ENCODE peak calls at places on chromosomes 16 and 17, in six cellular contexts. P is gastrocnemius medialis, V is PC-3, F is thoracic aorta, K is MM.1S, A is spleen. S is an unnamed sample.

GRCh38 chr16:67184453-67185002 is 765 bp upstream of the MATCAP1 start:
- DNase-seq in P (no peak), V (no peak), F (no peak), K (peak; percentile 36), A (no peak), S (no peak)

GRCh38 chr17:38539386-38539785 is 66.4 kb downstream of the SRCIN1 start:
- DNase-seq in P (no peak), V (no peak), F (no peak), K (no peak), A (no peak), S (no peak)

GRCh38 chr17:43832168-43832975 is 574 bp downstream of the MPP3 start:
- DNase-seq in P (no peak), V (peak; percentile 90), F (no peak), K (no peak), A (peak; percentile 72), S (no peak)

GRCh38 chr16:23866628-23867027 is 30.8 kb downstream of the PRKCB start:
- DNase-seq in P (no peak), V (no peak), F (no peak), K (no peak), A (no peak), S (no peak)

GRCh38 chr17:41654134-41654907 is 29.9 kb upstream of the KRT17 start:
- DNase-seq in P (no peak), V (peak; percentile 90), F (no peak), K (no peak), A (peak; percentile 64), S (peak; percentile 99)

GRCh38 chr16:53346-54236 is at the start of the genes POLR3K and SNRNP25:
- DNase-seq in P (peak; percentile 100), V (peak; percentile 94), F (peak; percentile 99), K (peak; percentile 98), A (peak; percentile 98), S (peak; percentile 82)

GRCh38 chr16:907819-908218 is 63.0 kb downstream of the LMF1 start:
- DNase-seq in P (no peak), V (no peak), F (no peak), K (no peak), A (no peak), S (no peak)

GRCh38 chr17:73043686-73044581 is 48.6 kb downstream of the SLC39A11 start:
- DNase-seq in P (no peak), V (peak; percentile 88), F (no peak), K (no peak), A (no peak), S (peak; percentile 46)

GRCh38 chr16:69089091-69089912 is 16.2 kb upstream of the HAS3 start:
- DNase-seq in P (no peak), V (no peak), F (no peak), K (no peak), A (no peak), S (peak; percentile 44)

GRCh38 chr16:54928421-54929089 is 2.1 kb upstream of the IRX5 start:
- DNase-seq in P (no peak), V (no peak), F (no peak), K (peak; percentile 82), A (peak; percentile 89), S (peak; percentile 20)

GRCh38 chr17:8315740-8316217 is 5.7 kb downstream of the ARHGEF15 start:
- DNase-seq in P (no peak), V (no peak), F (no peak), K (no peak), A (no peak), S (no peak)

GRCh38 chr16:901715-902601 is 68.8 kb downstream of the LMF1 start:
- DNase-seq in P (no peak), V (no peak), F (no peak), K (no peak), A (no peak), S (no peak)

GRCh38 chr16:6884002-6884401 is 448.6 kb upstream of the RBFOX1 start:
- DNase-seq in P (no peak), V (no peak), F (no peak), K (no peak), A (no peak), S (no peak)

GRCh38 chr16:30652005-30652296 is 1.2 kb downstream of the PRR14 start:
- DNase-seq in P (no peak), V (no peak), F (no peak), K (no peak), A (no peak), S (no peak)

GRCh38 chr17:17351901-17352781 is 49.0 kb downstream of the NT5M start:
- DNase-seq in P (no peak), V (peak; percentile 47), F (no peak), K (no peak), A (peak; percentile 83), S (no peak)

GRCh38 chr17:34081269-34081668 is 173.8 kb upstream of the CCL2 start:
- DNase-seq in P (no peak), V (peak; percentile 25), F (no peak), K (no peak), A (no peak), S (no peak)

GRCh38 chr16:31148281-31148728 is 1.6 kb downstream of the PRSS36 start:
- DNase-seq in P (no peak), V (no peak), F (no peak), K (no peak), A (no peak), S (no peak)

GRCh38 chr16:12132290-12132689 is 155.8 kb downstream of the SNX29 start:
- DNase-seq in P (no peak), V (no peak), F (no peak), K (no peak), A (no peak), S (no peak)

GRCh38 chr16:56424404-56424765 is 960 bp downstream of the AMFR start:
- DNase-seq in P (no peak), V (no peak), F (no peak), K (no peak), A (no peak), S (no peak)

GRCh38 chr16:90008708-90009145 is 10.5 kb downstream of the DBNDD1 start:
- DNase-seq in P (no peak), V (no peak), F (no peak), K (no peak), A (peak; percentile 92), S (no peak)

GRCh38 chr17:5530265-5530782 is 44.0 kb downstream of the MIS12 start:
- DNase-seq in P (no peak), V (no peak), F (no peak), K (no peak), A (no peak), S (no peak)

GRCh38 chr16:88413631-88414030 is 30.9 kb downstream of the ZNF469 start:
- DNase-seq in P (no peak), V (no peak), F (no peak), K (no peak), A (no peak), S (no peak)

GRCh38 chr16:30786115-30786935 is 680 bp downstream of the ZNF629 start:
- DNase-seq in P (no peak), V (peak; percentile 28), F (no peak), K (no peak), A (no peak), S (no peak)

GRCh38 chr16:31108794-31109558 is 790 bp downstream of the BCKDK start:
- DNase-seq in P (no peak), V (no peak), F (no peak), K (no peak), A (no peak), S (no peak)

GRCh38 chr17:76260669-76261068 is 4.5 kb upstream of the UBALD2 start:
- DNase-seq in P (no peak), V (no peak), F (no peak), K (no peak), A (no peak), S (no peak)

GRCh38 chr17:39138416-39139136 is 12.9 kb downstream of the PLXDC1 start:
- DNase-seq in P (no peak), V (no peak), F (no peak), K (no peak), A (no peak), S (no peak)

GRCh38 chr17:60311186-60311585 is 80.7 kb downstream of the USP32 start:
- DNase-seq in P (no peak), V (no peak), F (no peak), K (no peak), A (no peak), S (no peak)

GRCh38 chr17:76528156-76528527 is 9.4 kb downstream of the CYGB start:
- DNase-seq in P (no peak), V (peak; percentile 34), F (no peak), K (no peak), A (peak; percentile 88), S (no peak)

GRCh38 chr16:79865918-79866317 is 265.4 kb upstream of the MAF start:
- DNase-seq in P (no peak), V (no peak), F (no peak), K (no peak), A (no peak), S (no peak)

GRCh38 chr16:83913234-83913633 is 14.3 kb downstream of the MLYCD start:
- DNase-seq in P (peak; percentile 30), V (no peak), F (no peak), K (no peak), A (no peak), S (no peak)

GRCh38 chr17:2210726-2211125 is 92.9 kb downstream of the SMG6 start:
- DNase-seq in P (no peak), V (no peak), F (no peak), K (no peak), A (no peak), S (no peak)
- H3K4me1 ChIP-seq in P (peaks cover 63% of the 10 kb centered on the region), V (peaks cover 22% of the 10 kb centered on the region), F (peaks cover 33% of the 10 kb centered on the region), K (peaks cover 14% of the 10 kb centered on the region), A (peaks cover 22% of the 10 kb centered on the region), S (peaks cover 16% of the 10 kb centered on the region)

DNA sequence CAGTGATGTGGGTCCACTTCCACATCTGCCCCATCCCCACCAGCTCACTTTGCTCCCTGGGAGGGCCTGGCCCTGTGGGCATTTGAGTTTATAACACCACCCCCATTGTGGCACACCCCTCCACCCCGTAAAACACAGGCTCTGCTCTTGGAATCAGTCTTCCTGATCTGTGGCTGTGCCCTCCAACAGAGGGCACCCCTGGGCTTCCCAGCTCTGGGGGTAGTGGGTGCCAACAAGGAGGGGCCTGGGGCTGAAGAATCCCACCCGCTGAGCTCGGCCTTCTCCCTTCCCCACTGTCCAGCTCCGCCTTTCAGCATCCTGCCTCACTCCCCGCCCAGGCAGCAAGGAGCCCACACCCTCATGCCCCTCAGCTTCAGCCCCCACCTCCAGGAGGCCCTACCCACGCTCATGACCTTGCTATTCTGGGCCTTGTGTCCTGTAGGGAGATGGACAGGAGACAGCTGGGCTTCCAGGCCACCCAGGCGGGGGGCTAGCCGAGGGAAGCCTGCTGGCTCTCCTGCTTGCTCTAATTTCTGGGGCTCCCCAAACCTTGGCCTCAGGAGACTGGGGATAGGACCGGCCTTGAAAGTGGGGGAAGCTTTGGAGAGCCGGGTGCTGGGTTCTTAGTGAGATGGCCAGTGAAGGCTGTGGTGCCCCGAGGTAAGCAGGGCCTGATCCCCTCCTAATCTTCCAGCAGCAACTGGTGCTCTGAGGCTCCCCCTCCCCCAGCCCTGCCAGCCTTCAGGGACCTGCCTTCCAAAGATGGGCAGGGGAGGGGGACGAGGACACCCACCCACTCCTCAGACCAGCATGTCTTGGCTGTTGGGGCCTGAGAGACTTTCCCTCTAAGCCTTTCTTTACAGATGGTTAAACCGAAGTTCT is 2.9 kb upstream of the ATP2A1 start:
- DNase-seq in P (no peak), V (no peak), F (no peak), K (no peak), A (peak; percentile 65), S (no peak)
- H3K27ac ChIP-seq in P (peak overlapping the region; percentile 83), V (no peak overlapping the region), F (no peak overlapping the region), K (no peak overlapping the region), A (no peak overlapping the region), S (no peak overlapping the region)

GRCh38 chr16:82440336-82440735 is 186.4 kb upstream of the CDH13 start:
- DNase-seq in P (no peak), V (no peak), F (no peak), K (no peak), A (no peak), S (no peak)

GRCh38 chr16:82439678-82440293 is 187.0 kb upstream of the CDH13 start:
- DNase-seq in P (no peak), V (peak; percentile 12), F (no peak), K (no peak), A (no peak), S (no peak)
- TF ChIP-seq CTCF in P (no peak), V (peak; percentile 36), F (peak; percentile 21), K (peak; percentile 15), A (no peak), S (peak; percentile 57)

GRCh38 chr17:50048146-50048720 is 7.7 kb upstream of the ITGA3 start:
- DNase-seq in P (no peak), V (peak; percentile 40), F (no peak), K (no peak), A (no peak), S (no peak)
- H3K4me1 ChIP-seq in P (peaks cover 14% of the 10 kb centered on the region), V (peaks cover 90% of the 10 kb centered on the region), F (peaks cover 6% of the 10 kb centered on the region), K (peaks cover 13% of the 10 kb centered on the region), A (peaks cover 15% of the 10 kb centered on the region), S (peaks cover 35% of the 10 kb centered on the region)